ENCODE peak calls at places on chromosomes 4 and X, in ten cellular contexts. X is mucosa of descending colon; K is A549; D is CD8-positive, alpha-beta memory T cell; S is right lobe of liver; H is AG04450; N is tibial artery; I is suprapubic skin; E is H1; F is CD4-positive, alpha-beta memory T cell. J is an unnamed sample. For H3K9me3, the result is how much of the 10 kb centered on the place peaks cover.

GRCh38 chr4:47831026-47831689 is 6.7 kb downstream of the CORIN start:
- DNase-seq in X (no peak), K (no peak), D (no peak), S (no peak), H (no peak), N (no peak), I (no peak), E (no peak), F (no peak), J (no peak)

GRCh38 chr4:108492816-108493595 is 127.4 kb upstream of the RPL34 start:
- DNase-seq in X (peak), K (peak), D (no peak), S (no peak), H (no peak), N (no peak), I (no peak), E (peak), F (no peak), J (no peak)

GRCh38 chr4:156954598-156954997 is 17.0 kb downstream of the PDGFC start:
- DNase-seq in X (peak), K (no peak), D (no peak), S (no peak), H (no peak), N (peak), I (no peak), E (no peak), F (no peak), J (no peak)

GRCh38 chrX:17038681-17039161 is 92.3 kb downstream of the REPS2 start:
- DNase-seq in X (no peak), K (no peak), D (no peak), S (no peak), H (no peak), N (no peak), I (no peak), E (no peak), F (no peak), J (no peak)

GRCh38 chr4:7263166-7263565 is 70.8 kb downstream of the SORCS2 start:
- DNase-seq in X (no peak), K (peak), D (no peak), S (no peak), H (no peak), N (no peak), I (no peak), E (no peak), F (no peak), J (no peak)

GRCh38 chrX:30713061-30713525 is 59.9 kb downstream of the GK start:
- DNase-seq in X (peak), K (peak), D (peak), S (no peak), H (peak), N (peak), I (no peak), E (peak), F (peak), J (no peak)

GRCh38 chrX:103066606-103067005 is 2.6 kb upstream of the BEX1 start:
- DNase-seq in X (no peak), K (no peak), D (no peak), S (no peak), H (no peak), N (no peak), I (no peak), E (no peak), F (no peak), J (no peak)

GRCh38 chr4:20592666-20593065 is 107.6 kb upstream of the PACRGL start:
- DNase-seq in X (no peak), K (no peak), D (no peak), S (no peak), H (peak), N (no peak), I (no peak), E (no peak), F (no peak), J (no peak)

GRCh38 chr4:152052431-152053057 is 291.7 kb upstream of the GATB start:
- DNase-seq in X (no peak), K (no peak), D (no peak), S (no peak), H (no peak), N (no peak), I (no peak), E (no peak), F (no peak), J (no peak)

GRCh38 chrX:46433892-46434291 is 111.3 kb downstream of the ZNF674 start:
- DNase-seq in X (no peak), K (no peak), D (no peak), S (no peak), H (peak), N (no peak), I (no peak), E (no peak), F (no peak), J (no peak)

GRCh38 chr4:141786921-141787320 is 150.5 kb downstream of the IL15 start:
- DNase-seq in X (no peak), K (no peak), D (no peak), S (no peak), H (no peak), N (no peak), I (no peak), E (no peak), F (no peak), J (no peak)

GRCh38 chrX:132443736-132444135 is 45.1 kb downstream of the MBNL3 start:
- DNase-seq in X (no peak), K (no peak), D (no peak), S (no peak), H (no peak), N (no peak), I (no peak), E (no peak), F (no peak), J (no peak)

GRCh38 chr4:118683513-118683912 is 1.7 kb upstream of the METTL14 start:
- DNase-seq in X (no peak), K (peak), D (no peak), S (no peak), H (no peak), N (no peak), I (no peak), E (no peak), F (no peak), J (no peak)

GRCh38 chrX:40009462-40009851 is 88.3 kb downstream of the BCOR start:
- DNase-seq in X (no peak), K (no peak), D (no peak), S (no peak), H (no peak), N (no peak), I (no peak), E (peak), F (no peak), J (no peak)

GRCh38 chr4:47203593-47203992 is 172.2 kb downstream of the GABRB1 start:
- DNase-seq in X (no peak), K (no peak), D (no peak), S (no peak), H (no peak), N (no peak), I (no peak), E (no peak), F (no peak), J (no peak)

GRCh38 chr4:187770345-187770744 is 225.2 kb upstream of the ZFP42 start:
- DNase-seq in X (no peak), K (peak), D (no peak), S (no peak), H (no peak), N (no peak), I (no peak), E (no peak), F (no peak), J (no peak)

GRCh38 chr4:44493924-44494323 is 45.3 kb upstream of the KCTD8 start:
- DNase-seq in X (no peak), K (peak), D (no peak), S (no peak), H (no peak), N (no peak), I (no peak), E (no peak), F (no peak), J (no peak)

GRCh38 chr4:7759221-7759620 is 180.4 kb downstream of the AFAP1 start:
- DNase-seq in X (no peak), K (no peak), D (peak), S (no peak), H (no peak), N (no peak), I (no peak), E (no peak), F (peak), J (no peak)

GRCh38 chr4:150385606-150386005 is 196.3 kb upstream of the MAB21L2 start:
- DNase-seq in X (peak), K (no peak), D (no peak), S (no peak), H (peak), N (peak), I (no peak), E (no peak), F (no peak), J (no peak)

GRCh38 chr4:182975806-182976205 is 58.6 kb upstream of the DCTD start:
- DNase-seq in X (no peak), K (peak), D (no peak), S (no peak), H (peak), N (no peak), I (no peak), E (no peak), F (no peak), J (no peak)

GRCh38 chr4:32423267-32423666 is 1703.1 kb downstream of the PCDH7 start:
- DNase-seq in X (no peak), K (no peak), D (no peak), S (no peak), H (no peak), N (no peak), I (no peak), E (no peak), F (no peak), J (no peak)

GRCh38 chrX:132209527-132209926 is 9.7 kb downstream of the RAP2C start:
- DNase-seq in X (peak), K (no peak), D (no peak), S (no peak), H (no peak), N (no peak), I (no peak), E (no peak), F (no peak), J (no peak)

GRCh38 chrX:74923942-74924448 is 1.3 kb downstream of the NEXMIF start:
- DNase-seq in X (peak), K (no peak), D (peak), S (peak), H (no peak), N (no peak), I (no peak), E (no peak), F (peak), J (no peak)

GRCh38 chr4:146371812-146372211 is 149.9 kb downstream of the SLC10A7 start:
- DNase-seq in X (no peak), K (no peak), D (no peak), S (no peak), H (no peak), N (no peak), I (no peak), E (no peak), F (no peak), J (no peak)

GRCh38 chr4:162038112-162038511 is 125.7 kb downstream of the FSTL5 start:
- DNase-seq in X (no peak), K (no peak), D (no peak), S (no peak), H (no peak), N (no peak), I (no peak), E (no peak), F (no peak), J (no peak)

GRCh38 chr4:117137143-117137542 is 51.8 kb upstream of the TRAM1L1 start:
- DNase-seq in X (no peak), K (peak), D (no peak), S (no peak), H (peak), N (no peak), I (no peak), E (no peak), F (no peak), J (no peak)

GRCh38 chrX:110317820-110318663 is at the start of gene AMMECR1:
- DNase-seq in X (peak), K (peak), D (peak), S (peak), H (peak), N (peak), I (peak), E (peak), F (peak), J (peak)

GRCh38 chr4:109701566-109702399 is 1.5 kb downstream of the CASP6 start:
- DNase-seq in X (peak), K (no peak), D (peak), S (no peak), H (no peak), N (no peak), I (no peak), E (peak), F (no peak), J (no peak)

GRCh38 chr4:29304595-29304994 is 1415.6 kb upstream of the PCDH7 start:
- DNase-seq in X (no peak), K (no peak), D (no peak), S (peak), H (no peak), N (no peak), I (no peak), E (no peak), F (no peak), J (no peak)

GRCh38 chr4:56633486-56633885 is 47.6 kb downstream of the HOPX start:
- DNase-seq in X (no peak), K (no peak), D (no peak), S (no peak), H (no peak), N (no peak), I (no peak), E (no peak), F (no peak), J (no peak)

GRCh38 chr4:187059031-187059430 is 335.4 kb upstream of the FAT1 start:
- DNase-seq in X (no peak), K (no peak), D (no peak), S (no peak), H (no peak), N (no peak), I (no peak), E (no peak), F (no peak), J (no peak)

GRCh38 chr4:294732-295131 is 10.5 kb downstream of the ZNF732 start:
- DNase-seq in X (no peak), K (no peak), D (no peak), S (no peak), H (no peak), N (no peak), I (no peak), E (no peak), F (no peak), J (no peak)
- H3K9me3 ChIP-seq in X (under half), K (under half), D (under half), S (under half), H (under half), N (under half), I (under half), E (under half), F (under half), J (under half)

DNA sequence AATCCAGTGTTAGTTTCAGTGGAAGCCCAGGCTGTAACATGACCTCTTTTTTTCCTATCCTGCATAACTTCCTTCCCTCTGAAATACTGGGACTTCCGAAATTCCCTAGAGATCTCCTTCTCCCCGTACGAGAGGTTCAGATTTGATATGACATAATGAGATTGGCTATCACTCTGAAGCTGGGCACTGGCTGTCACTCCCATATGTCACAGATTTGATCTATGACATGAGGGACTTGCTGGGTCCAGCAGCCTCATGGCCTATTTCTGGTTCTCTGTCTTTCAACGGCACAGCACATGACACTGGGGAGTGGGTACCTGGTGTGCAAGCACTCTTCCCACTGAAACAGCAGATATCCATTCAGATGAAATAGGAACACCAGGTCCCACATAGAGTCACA is 36.7 kb downstream of the PF4 start:
- DNase-seq in X (no peak), K (no peak), D (no peak), S (no peak), H (no peak), N (no peak), I (no peak), E (no peak), F (no peak), J (no peak)
- H3K9me3 ChIP-seq in X (under half), K (under half), D (under half), S (under half), H (under half), N (under half), I (under half), E (under half), F (under half), J (under half)

GRCh38 chr4:68368566-68369473 is 18.9 kb upstream of the YTHDC1 start:
- DNase-seq in X (no peak), K (peak), D (no peak), S (no peak), H (no peak), N (no peak), I (no peak), E (no peak), F (no peak), J (no peak)

GRCh38 chr4:68367835-68368234 is 17.9 kb upstream of the YTHDC1 start:
- DNase-seq in X (no peak), K (no peak), D (no peak), S (no peak), H (no peak), N (no peak), I (no peak), E (no peak), F (no peak), J (no peak)

GRCh38 chr4:68361146-68361589 is 11.3 kb upstream of the YTHDC1 start:
- DNase-seq in X (no peak), K (peak), D (no peak), S (no peak), H (no peak), N (no peak), I (no peak), E (no peak), F (no peak), J (no peak)

GRCh38 chr4:68366600-68366999 is 16.7 kb upstream of the YTHDC1 start:
- DNase-seq in X (no peak), K (no peak), D (no peak), S (no peak), H (no peak), N (no peak), I (no peak), E (no peak), F (no peak), J (no peak)

DNA sequence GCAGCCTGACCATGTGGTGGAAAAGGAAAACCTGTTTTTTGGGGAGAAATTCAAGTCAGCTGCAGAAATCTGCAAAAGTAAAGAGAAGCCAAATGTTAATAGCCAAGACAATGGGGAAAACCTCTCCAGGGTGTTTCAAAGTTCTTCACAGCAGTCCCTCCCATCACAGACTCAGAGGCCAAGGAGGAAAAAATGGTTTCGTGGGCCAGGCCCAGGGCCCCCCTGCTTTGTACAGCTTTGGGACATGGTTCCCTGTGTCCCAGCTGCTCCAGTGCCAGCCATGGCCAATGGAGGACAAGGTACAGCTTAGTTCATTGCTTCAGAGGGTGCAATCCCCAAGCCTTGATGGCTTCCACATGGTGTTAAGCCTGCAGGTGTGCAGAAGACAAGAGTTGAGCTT is 15.2 kb upstream of the YTHDC1 start:
- DNase-seq in X (no peak), K (no peak), D (no peak), S (no peak), H (no peak), N (no peak), I (no peak), E (no peak), F (no peak), J (no peak)
- H3K9me3 ChIP-seq in X (under half), K (under half), D (under half), S (under half), H (under half), N (under half), I (under half), E (under half), F (under half), J (under half)

GRCh38 chr4:177008071-177008835 is 215.5 kb upstream of the VEGFC start:
- DNase-seq in X (no peak), K (no peak), D (no peak), S (no peak), H (no peak), N (no peak), I (no peak), E (no peak), F (no peak), J (no peak)
- H3K9me3 ChIP-seq in X (under half), K (under half), D (under half), S (under half), H (under half), N (under half), I (under half), E (under half), F (under half), J (under half)